ENCODE peak calls at places on chromosomes 13 and 19, in eight cellular contexts. T is PC-3, C is GM23338, Q is OCI-LY7, F is SK-N-SH, Y is HCT116, E is GM23248, R is hepatocyte. M is an unnamed sample.

GRCh38 chr13:24042710-24043440 is 117.6 kb upstream of the SPATA13 start:
- DNase-seq in Y (no peak), F (no peak), Q (no peak), E (peak; percentile 62), C (no peak), T (no peak), R (no peak), M (no peak)

GRCh38 chr13:56735537-56735942 is 405.2 kb upstream of the PRR20A start:
- DNase-seq in E (no peak), C (peak; percentile 87), T (no peak), Y (no peak), F (no peak), R (no peak), Q (no peak), M (no peak)

GRCh38 chr19:42286349-42287016 is 15.4 kb upstream of the PRR19 start:
- DNase-seq in Y (no peak), Q (peak; percentile 79), T (no peak), R (peak; percentile 36), C (no peak), F (peak; percentile 54), E (peak; percentile 42), M (no peak)

GRCh38 chr19:42051166-42052115 is 18.6 kb downstream of the GRIK5 start:
- DNase-seq in R (peak; percentile 40), T (peak; percentile 91), Q (no peak), Y (no peak), C (peak; percentile 20), F (no peak), E (peak; percentile 62), M (no peak)

GRCh38 chr13:112974125-112974524 is 5.1 kb downstream of the MCF2L start:
- DNase-seq in R (no peak), E (no peak), F (no peak), Y (no peak), C (no peak), T (no peak), Q (no peak), M (no peak)

GRCh38 chr13:49097374-49097773 is 121.7 kb downstream of the FNDC3A start:
- DNase-seq in T (peak; percentile 65), C (no peak), F (no peak), E (peak; percentile 63), R (no peak), Y (peak; percentile 13), Q (no peak), M (no peak)

GRCh38 chr13:36904219-36904618 is 15.8 kb downstream of the SMAD9 start:
- DNase-seq in T (no peak), Q (no peak), C (no peak), R (no peak), Y (no peak), F (no peak), E (no peak), M (no peak)

GRCh38 chr19:38977445-38978314 is 2.1 kb upstream of the FBXO17 start:
- DNase-seq in T (no peak), Q (no peak), C (no peak), E (peak; percentile 5), F (no peak), R (peak; percentile 53), Y (no peak), M (peak; percentile 67)

GRCh38 chr13:109595466-109595865 is 190.9 kb downstream of the IRS2 start:
- DNase-seq in E (peak; percentile 43), R (no peak), F (no peak), Q (no peak), T (no peak), Y (no peak), C (no peak), M (no peak)

GRCh38 chr19:29188704-29189375 is 24.1 kb downstream of the UQCRFS1 start:
- DNase-seq in Q (no peak), T (no peak), F (no peak), Y (no peak), E (no peak), C (no peak), R (peak; percentile 20), M (no peak)

GRCh38 chr19:40178756-40179155 is 12.5 kb upstream of the MAP3K10 start:
- DNase-seq in Y (no peak), E (peak; percentile 42), C (no peak), R (no peak), Q (no peak), T (no peak), F (no peak), M (no peak)

GRCh38 chr13:105929486-105929885 is 606.0 kb downstream of the EFNB2 start:
- DNase-seq in Y (no peak), T (no peak), C (no peak), E (no peak), R (no peak), F (no peak), Q (no peak), M (no peak)

GRCh38 chr19:17648786-17649185 is 39.4 kb downstream of the UNC13A start:
- DNase-seq in Q (no peak), F (no peak), Y (no peak), C (no peak), R (no peak), T (no peak), E (no peak), M (no peak)

GRCh38 chr13:100541882-100542545 is 46.6 kb downstream of the GGACT start:
- DNase-seq in T (no peak), Y (no peak), F (no peak), Q (no peak), E (no peak), R (no peak), C (no peak), M (no peak)

GRCh38 chr13:45861352-45861751 is 9.8 kb upstream of the SIAH3 start:
- DNase-seq in F (no peak), T (peak; percentile 49), C (no peak), R (no peak), Q (no peak), E (no peak), Y (no peak), M (no peak)

GRCh38 chr19:14375055-14375581 is 6.1 kb upstream of the ADGRE5 start:
- DNase-seq in R (no peak), E (no peak), Q (peak; percentile 65), C (no peak), Y (no peak), F (no peak), T (no peak), M (no peak)

GRCh38 chr13:66036024-66036614 is 1194.0 kb downstream of the PCDH9 start:
- DNase-seq in T (no peak), F (no peak), Y (no peak), C (peak; percentile 3), R (peak; percentile 16), E (no peak), Q (no peak), M (no peak)

GRCh38 chr19:32869369-32870153 is at the start of gene SLC7A9:
- DNase-seq in R (no peak), C (no peak), Q (no peak), Y (no peak), E (no peak), F (no peak), T (no peak), M (no peak)

GRCh38 chr19:3482507-3483225 is 575 bp downstream of the SMIM44 start:
- DNase-seq in E (peak; percentile 55), R (no peak), Y (no peak), T (peak; percentile 24), Q (no peak), F (peak; percentile 62), C (no peak), M (no peak)

GRCh38 chr13:66559093-66559492 is 671.0 kb downstream of the PCDH9 start:
- DNase-seq in T (peak; percentile 6), C (no peak), E (no peak), Q (no peak), R (no peak), F (no peak), Y (no peak), M (peak; percentile 6)

GRCh38 chr19:56405062-56405461 is 930 bp downstream of the ZNF583 start:
- DNase-seq in C (no peak), R (no peak), Y (no peak), Q (no peak), F (no peak), E (no peak), T (no peak), M (no peak)

DNA sequence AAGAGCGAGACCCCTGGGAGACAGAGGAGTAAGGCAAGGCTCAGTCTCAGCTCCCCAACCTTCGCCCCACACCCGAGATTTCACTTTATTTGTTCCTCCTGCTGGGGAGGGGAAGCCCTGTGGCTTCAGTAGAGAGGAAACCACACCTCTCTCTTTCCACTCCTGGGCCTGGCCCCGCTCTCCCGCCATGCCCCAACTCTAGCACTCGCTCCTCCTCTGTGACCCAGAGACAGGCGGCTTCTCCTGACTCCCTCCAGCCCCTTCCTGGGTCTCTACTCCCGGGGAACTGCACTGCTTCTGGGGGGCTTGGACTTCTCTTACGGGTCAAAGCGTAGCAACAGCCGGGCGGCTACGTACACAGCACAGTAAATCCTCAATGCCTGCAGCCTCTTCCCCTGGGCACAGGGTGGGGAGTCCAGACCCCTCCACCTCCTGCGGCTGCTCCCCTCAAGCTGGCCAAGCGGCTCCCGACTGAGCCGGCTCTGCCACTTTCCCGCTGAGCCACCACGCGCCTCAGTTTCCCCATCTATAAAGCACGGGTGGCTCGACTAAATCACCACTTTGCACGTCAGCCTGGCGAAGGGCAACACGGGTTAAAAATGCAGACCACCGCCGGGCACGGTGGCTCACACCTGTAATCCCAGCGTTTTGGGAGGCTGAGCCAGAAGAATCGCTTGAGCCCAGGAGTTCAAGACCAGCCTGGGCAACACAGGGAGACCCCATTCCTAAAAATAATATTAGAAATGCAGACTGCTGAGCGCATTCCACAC is 1.4 kb downstream of the RNF126 start:
- DNase-seq in T (no peak), C (no peak), E (peak; percentile 68), Q (peak; percentile 55), F (no peak), Y (no peak), R (peak; percentile 56), M (peak; percentile 87)
- TF ChIP-seq EZH2phosphoT487 in T (no peak), C (no peak), E (no peak), Q (no peak), F (no peak), Y (no peak), R (no peak), M (no peak)

GRCh38 chr13:30124131-30124768 is 183.1 kb downstream of the KATNAL1 start:
- DNase-seq in Y (no peak), E (no peak), R (no peak), C (no peak), Q (no peak), T (no peak), F (no peak), M (no peak)
- H3K9me2 ChIP-seq in Y (no peaks in the 10 kb centered on the region), E (peaks cover 4% of the 10 kb centered on the region), R (no peaks in the 10 kb centered on the region), C (peaks cover 7% of the 10 kb centered on the region), Q (no peaks in the 10 kb centered on the region), T (no peaks in the 10 kb centered on the region), F (no peaks in the 10 kb centered on the region), M (no peaks in the 10 kb centered on the region)

DNA sequence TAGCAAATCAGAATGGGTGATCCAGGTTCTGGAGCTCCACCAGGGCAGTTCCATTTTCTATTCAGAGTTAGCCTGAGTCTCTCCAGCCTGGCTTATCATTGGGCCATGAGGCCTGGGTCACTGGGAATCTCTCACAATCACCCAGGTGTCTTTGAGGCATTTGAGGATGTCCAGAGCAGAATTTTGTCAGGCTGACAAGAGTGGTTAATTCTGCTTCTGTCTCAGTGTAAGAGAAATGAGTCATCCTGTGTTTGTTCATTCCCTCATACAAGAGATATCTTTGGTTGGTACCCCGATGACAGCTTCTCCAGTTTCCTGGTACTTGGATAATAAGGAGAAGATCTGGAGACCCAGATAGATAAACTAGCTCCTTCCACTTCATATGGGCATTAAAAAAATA is 10.4 kb downstream of the ZNF93 start:
- DNase-seq in Y (no peak), T (no peak), Q (no peak), C (no peak), F (no peak), E (peak; percentile 12), R (peak; percentile 26), M (no peak)
- TF ChIP-seq EZH2phosphoT487 in Y (no peak), T (no peak), Q (no peak), C (no peak), F (no peak), E (no peak), R (no peak), M (no peak)

GRCh38 chr13:98731925-98732324 is 20.5 kb downstream of the SLC15A1 start:
- DNase-seq in C (no peak), Q (no peak), T (no peak), E (no peak), R (peak; percentile 65), F (no peak), Y (no peak), M (no peak)
- H3K9me2 ChIP-seq in C (no peaks in the 10 kb centered on the region), Q (no peaks in the 10 kb centered on the region), T (no peaks in the 10 kb centered on the region), E (no peaks in the 10 kb centered on the region), R (no peaks in the 10 kb centered on the region), F (no peaks in the 10 kb centered on the region), Y (no peaks in the 10 kb centered on the region), M (no peaks in the 10 kb centered on the region)